ENCODE peak calls at places on chromosomes 7 and 10, in eight cellular contexts. X is stimulated activated naive B cell treated with anti-CD40 and anti-IgM and Interleukin-4, amounts not matched to agents 10 μg/mL and 1 μg/mL and 100 μg/mL, for 72 hours; G is GM23338; Q is left cardiac atrium; B is epithelial cell of esophagus; A is activated T-helper 1 cell treated with anti-CD3 and anti-CD28 coated beads, Interleukin-12 subunit alpha, Interleukin-12 subunit beta, Interleukin-2, Interleukin-4 antibody, amounts not matched to agents 30 ng/mL and 10 ng/mL and 1 ng/mL, durations not matched to agents 14 hours and 24 hours and 36 hours; D is activated CD4-positive, CD25-positive, alpha-beta regulatory T cell treated with anti-CD3 and anti-CD28 coated beads, Interleukin-2, amount 50 U/mL, for 72 hours; I is prostate gland. F is an unnamed sample.

GRCh38 chr7:154591544-154591943 is 411.4 kb downstream of the PAXIP1 start:
- DNase-seq in X (no peak), G (no peak), Q (no peak), B (no peak), A (no peak), D (no peak), I (no peak), F (peak)

GRCh38 chr7:99201027-99201426 is 6.9 kb downstream of the KPNA7 start:
- DNase-seq in X (no peak), G (no peak), Q (no peak), B (peak), A (no peak), D (no peak), I (no peak), F (no peak)

GRCh38 chr7:4831723-4832495 is 29.9 kb downstream of the PAPOLB start:
- DNase-seq in X (no peak), G (no peak), Q (no peak), B (no peak), A (no peak), D (no peak), I (no peak), F (no peak)

GRCh38 chr10:130127612-130128607 is 8.3 kb upstream of the GLRX3 start:
- DNase-seq in X (peak), G (peak), Q (peak), B (peak), A (peak), D (no peak), I (peak), F (peak)

GRCh38 chr10:86294346-86295265 is 72.0 kb downstream of the GRID1 start:
- DNase-seq in X (no peak), G (no peak), Q (no peak), B (no peak), A (no peak), D (no peak), I (no peak), F (no peak)

GRCh38 chr10:70355234-70356021 is 27.0 kb downstream of the LRRC20 start:
- DNase-seq in X (peak), G (no peak), Q (no peak), B (no peak), A (peak), D (no peak), I (no peak), F (peak)

GRCh38 chr10:118258285-118258684 is 83.8 kb downstream of the FAM204A start:
- DNase-seq in X (no peak), G (no peak), Q (no peak), B (no peak), A (no peak), D (no peak), I (no peak), F (no peak)

GRCh38 chr10:56715262-56715661 is 354.2 kb upstream of the ZWINT start:
- DNase-seq in X (no peak), G (no peak), Q (no peak), B (no peak), A (no peak), D (no peak), I (no peak), F (no peak)

GRCh38 chr7:110669410-110669809 is 421.5 kb upstream of the LRRN3 start:
- DNase-seq in X (no peak), G (no peak), Q (no peak), B (peak), A (no peak), D (no peak), I (no peak), F (no peak)

F was measured in substantia nigra.